ENCODE peak calls at places on chromosomes 4 and X, in four cellular contexts. F, O, P and V are unnamed samples.

GRCh38 chrX:66680451-66680850 is 41.6 kb upstream of the EDA2R start:
- DNase-seq in F (no peak), O (no peak), P (no peak), V (no peak)

GRCh38 chr4:65559270-65559669 is 111.0 kb downstream of the EPHA5 start:
- DNase-seq in F (no peak), O (no peak), P (no peak), V (no peak)

GRCh38 chrX:120604359-120604782 is 470 bp downstream of the MCTS1 start:
- DNase-seq in F (peak; percentile 63), O (no peak), P (no peak), V (no peak)

GRCh38 chr4:6183740-6184139 is 16.6 kb downstream of the JAKMIP1 start:
- DNase-seq in F (peak; percentile 65), O (no peak), P (no peak), V (no peak)

GRCh38 chrX:48927736-48928382 is 9.0 kb upstream of the PIM2 start:
- DNase-seq in F (no peak), O (no peak), P (no peak), V (no peak)

GRCh38 chr4:8657381-8657776 is 64.8 kb downstream of the CPZ start:
- DNase-seq in F (no peak), O (no peak), P (no peak), V (no peak)

GRCh38 chrX:154056739-154057367 is 37.2 kb upstream of the IRAK1 start:
- DNase-seq in F (peak; percentile 7), O (no peak), P (no peak), V (no peak)

GRCh38 chrX:22109442-22109841 is 77.3 kb downstream of the PHEX start:
- DNase-seq in F (no peak), O (no peak), P (no peak), V (no peak)

GRCh38 chrX:17295788-17296187 is 79.2 kb upstream of the NHS start:
- DNase-seq in F (no peak), O (no peak), P (no peak), V (no peak)

GRCh38 chr4:163070023-163070422 is 96.7 kb downstream of the NAF1 start:
- DNase-seq in F (no peak), O (no peak), P (no peak), V (no peak)

GRCh38 chrX:47613082-47613481 is 6.6 kb downstream of the SYN1 start:
- DNase-seq in F (no peak), O (no peak), P (no peak), V (no peak)

GRCh38 chr4:96766359-96766758 is 926.5 kb downstream of the PDHA2 start:
- DNase-seq in F (no peak), O (no peak), P (no peak), V (no peak)

GRCh38 chr4:1300466-1301455 is 11.1 kb downstream of the MAEA start:
- DNase-seq in F (no peak), O (peak; percentile 88), P (no peak), V (no peak)

GRCh38 chrX:120213438-120214265 is 37.0 kb upstream of the ZBTB33 start:
- DNase-seq in F (peak; percentile 50), O (no peak), P (no peak), V (peak; percentile 68)

GRCh38 chr4:1712216-1713002 is at the start of gene SLBP:
- DNase-seq in F (peak; percentile 98), O (peak; percentile 99), P (peak; percentile 98), V (peak; percentile 91)

GRCh38 chrX:153662266-153662665 is 11.3 kb downstream of the PNCK start:
- DNase-seq in F (peak; percentile 31), O (peak; percentile 65), P (no peak), V (peak; percentile 63)

GRCh38 chr4:3368334-3368733 is 73.4 kb upstream of the HGFAC start:
- DNase-seq in F (no peak), O (no peak), P (peak; percentile 68), V (no peak)

GRCh38 chr4:7444314-7444713 is 9.6 kb upstream of the PSAPL1 start:
- DNase-seq in F (no peak), O (no peak), P (no peak), V (no peak)

GRCh38 chrX:149374751-149375150 is 130.4 kb downstream of the IDS start:
- DNase-seq in F (no peak), O (no peak), P (no peak), V (no peak)

GRCh38 chr4:150332961-150333360 is 249.0 kb upstream of the MAB21L2 start:
- DNase-seq in F (no peak), O (no peak), P (no peak), V (no peak)

GRCh38 chr4:151242305-151242704 is 34.7 kb upstream of the PRSS48 start:
- DNase-seq in F (no peak), O (no peak), P (peak; percentile 29), V (no peak)

GRCh38 chr4:104941661-104942062 is 205.0 kb upstream of the TET2 start:
- DNase-seq in F (no peak), O (no peak), P (no peak), V (no peak)

GRCh38 chrX:46686003-46686645 is 72.8 kb downstream of the SLC9A7 start:
- DNase-seq in F (peak; percentile 54), O (no peak), P (no peak), V (peak; percentile 38)

GRCh38 chr4:115159141-115159540 is 45.7 kb upstream of the NDST4 start:
- DNase-seq in F (no peak), O (no peak), P (no peak), V (no peak)

GRCh38 chr4:125313989-125314602 is 659 bp upstream of the FAT4 start:
- DNase-seq in F (no peak), O (no peak), P (no peak), V (peak; percentile 7)

GRCh38 chrX:49269768-49270248 is at the start of gene PPP1R3F:
- DNase-seq in F (no peak), O (peak; percentile 50), P (no peak), V (no peak)

GRCh38 chr4:147360301-147360700 is 120.6 kb upstream of the EDNRA start:
- DNase-seq in F (no peak), O (no peak), P (no peak), V (no peak)

GRCh38 chr4:105189855-105190650 is 43.4 kb downstream of the TET2 start:
- DNase-seq in F (no peak), O (no peak), P (no peak), V (no peak)

GRCh38 chr4:178937130-178937529 is 1494.9 kb upstream of the AGA start:
- DNase-seq in F (no peak), O (no peak), P (no peak), V (no peak)

GRCh38 chrX:131728295-131729145 is 184.6 kb downstream of the OR13H1 start:
- DNase-seq in F (no peak), O (no peak), P (no peak), V (no peak)
- TF ChIP-seq CTCF in F (no peak), O (no peak), P (no peak), V (no peak)

GRCh38 chr4:139658185-139658584 is 7.4 kb upstream of the MGST2 start:
- DNase-seq in F (no peak), O (no peak), P (no peak), V (no peak)

GRCh38 chr4:139658983-139659382 is 6.6 kb upstream of the MGST2 start:
- DNase-seq in F (no peak), O (no peak), P (no peak), V (no peak)

GRCh38 chr4:139655116-139655515 is 10.5 kb upstream of the MGST2 start:
- DNase-seq in F (peak; percentile 49), O (no peak), P (no peak), V (no peak)

GRCh38 chr4:139654516-139654915 is 11.1 kb upstream of the MGST2 start:
- DNase-seq in F (no peak), O (no peak), P (no peak), V (no peak)

DNA sequence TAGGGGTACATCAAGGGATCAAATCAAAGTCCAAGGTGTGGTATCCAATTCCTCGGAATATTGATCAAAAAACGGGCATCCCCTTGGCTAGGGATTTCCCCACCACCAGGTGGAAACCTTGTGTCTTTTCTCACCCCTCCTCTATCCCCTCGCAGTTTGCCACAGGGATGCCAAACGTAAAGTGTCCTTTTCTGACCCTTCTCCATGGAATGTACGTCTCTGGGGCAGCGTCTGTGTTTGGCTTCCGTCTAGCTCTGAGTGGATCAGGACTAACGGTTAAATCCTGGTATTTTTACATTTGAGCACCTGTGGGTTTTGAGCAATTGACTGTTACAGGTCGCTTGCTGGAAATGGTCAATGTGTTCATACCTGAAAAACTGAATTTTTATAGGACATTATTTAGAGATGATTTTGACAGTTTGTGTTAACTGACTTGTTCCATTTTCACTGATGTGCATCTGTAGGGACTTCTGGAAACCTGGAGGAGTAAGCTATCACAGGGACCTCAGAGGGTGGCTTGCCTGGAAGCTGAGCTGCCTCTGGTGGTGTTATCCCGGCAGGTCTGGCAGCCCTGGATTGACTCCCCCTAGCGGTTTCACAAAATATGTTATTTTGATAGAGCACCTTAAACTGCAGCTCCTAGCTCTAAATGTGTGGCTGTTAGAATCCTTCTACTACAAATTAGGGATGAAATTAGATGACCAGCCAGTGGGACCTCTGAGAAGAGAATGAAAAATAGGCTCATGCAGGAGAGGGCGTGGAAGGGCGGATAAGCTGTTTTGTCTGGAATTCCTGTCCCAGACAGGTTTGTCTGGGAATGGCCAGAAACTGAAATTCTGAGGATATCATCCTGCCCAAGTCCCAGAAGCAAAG is 8.8 kb upstream of the MGST2 start:
- DNase-seq in F (peak; percentile 81), O (peak; percentile 61), P (no peak), V (peak; percentile 62)
- TF ChIP-seq CTCF in F (peak; percentile 88), O (peak; percentile 75), P (peak; percentile 87), V (peak; percentile 75)

GRCh38 chr4:173121044-173121685 is 47.4 kb upstream of the GALNT7 start:
- DNase-seq in F (peak; percentile 70), O (no peak), P (no peak), V (no peak)

GRCh38 chr4:173124209-173124865 is 44.3 kb upstream of the GALNT7 start:
- DNase-seq in F (no peak), O (no peak), P (no peak), V (no peak)

GRCh38 chr4:173125216-173125812 is 43.3 kb upstream of the GALNT7 start:
- DNase-seq in F (no peak), O (no peak), P (no peak), V (no peak)

DNA sequence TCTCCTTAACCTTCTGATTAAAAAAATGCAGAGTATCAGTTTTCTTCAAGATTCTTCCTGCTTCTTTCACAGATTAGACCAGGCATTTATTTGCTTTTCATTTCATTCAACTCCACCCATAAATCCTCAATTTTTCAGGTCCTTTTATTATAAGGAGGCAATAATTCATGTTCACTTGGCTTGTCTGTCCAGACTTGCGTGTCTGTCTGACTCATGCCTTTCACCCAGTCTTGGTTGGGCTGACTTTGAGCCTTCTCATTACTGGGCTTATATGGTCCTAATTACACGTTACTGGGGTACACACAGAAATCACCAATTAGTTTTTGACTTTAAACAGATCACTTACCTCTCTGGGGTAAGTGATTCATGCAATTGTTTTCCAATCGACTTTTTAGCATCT is 48.8 kb upstream of the GALNT7 start:
- DNase-seq in F (no peak), O (no peak), P (no peak), V (no peak)
- TF ChIP-seq CTCF in F (no peak), O (no peak), P (no peak), V (no peak)

DNA sequence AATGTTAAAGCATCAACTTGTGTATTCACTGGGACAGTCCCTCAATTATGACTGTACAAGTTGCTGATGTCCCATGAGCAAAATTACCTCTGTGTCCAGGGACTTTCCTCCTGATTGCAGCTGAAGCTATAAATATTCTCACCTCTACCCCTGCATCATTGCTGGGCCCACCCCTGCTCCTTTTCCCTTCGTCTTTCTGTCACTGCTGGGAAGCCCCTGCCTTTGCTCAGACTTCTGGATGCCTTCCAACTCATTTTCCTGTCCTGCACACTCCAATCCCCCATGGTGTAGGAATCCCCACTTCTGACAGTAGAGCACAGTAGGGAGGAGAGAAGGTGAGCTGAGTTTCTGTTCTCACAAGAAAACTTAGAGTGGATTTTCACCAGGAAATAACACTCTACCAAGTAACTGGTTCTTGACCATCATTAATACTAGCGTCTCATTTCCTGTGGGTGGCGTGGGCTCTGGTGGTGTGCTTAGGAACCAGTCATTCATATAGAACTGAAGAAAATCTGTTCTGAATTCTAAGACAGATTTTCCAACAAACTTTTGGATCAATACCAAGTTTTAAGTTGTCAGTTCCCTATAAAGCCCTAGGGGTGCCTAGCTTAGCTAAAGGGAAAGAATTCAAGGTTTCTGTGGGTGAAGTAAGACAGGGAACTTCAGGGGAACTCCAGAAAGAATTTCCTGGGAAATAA is 136.2 kb upstream of the MED14 start:
- DNase-seq in F (no peak), O (no peak), P (no peak), V (no peak)
- TF ChIP-seq CTCF in F (no peak), O (no peak), P (no peak), V (no peak)